ENCODE peak calls at places on chromosomes 2 and 18, in six cellular contexts. Y, O, S, Z, K and F are unnamed samples.

GRCh38 chr2:224401641-224402342 is at the start of gene FAM124B:
- DNase-seq in Y (peak; percentile 36), O (no peak), S (no peak), Z (peak; percentile 36), K (peak; percentile 86), F (no peak)

GRCh38 chr2:1813371-1813770 is 69.1 kb upstream of the PXDN start:
- DNase-seq in Y (no peak), O (no peak), S (no peak), Z (no peak), K (no peak), F (no peak)

GRCh38 chr2:193793914-193794313 is 1599.2 kb upstream of the TMEFF2 start:
- DNase-seq in Y (no peak), O (no peak), S (no peak), Z (no peak), K (no peak), F (no peak)

GRCh38 chr18:78984941-78985784 is 5.5 kb downstream of the SALL3 start:
- DNase-seq in Y (no peak), O (peak; percentile 28), S (peak; percentile 51), Z (no peak), K (no peak), F (no peak)

GRCh38 chr2:16441431-16441830 is 224.2 kb downstream of the CYRIA start:
- DNase-seq in Y (no peak), O (no peak), S (no peak), Z (no peak), K (no peak), F (no peak)

GRCh38 chr2:10658041-10658913 is 31.5 kb downstream of the NOL10 start:
- DNase-seq in Y (no peak), O (no peak), S (no peak), Z (no peak), K (no peak), F (no peak)

GRCh38 chr2:11812466-11813100 is 66.2 kb downstream of the LPIN1 start:
- DNase-seq in Y (no peak), O (no peak), S (no peak), Z (no peak), K (no peak), F (no peak)

GRCh38 chr2:11481789-11482472 is 16.0 kb upstream of the E2F6 start:
- DNase-seq in Y (no peak), O (no peak), S (no peak), Z (no peak), K (no peak), F (peak; percentile 66)

GRCh38 chr2:28539095-28539494 is 43.2 kb downstream of the PLB1 start:
- DNase-seq in Y (no peak), O (no peak), S (no peak), Z (no peak), K (no peak), F (no peak)

GRCh38 chr18:11880586-11881304 is 27.4 kb downstream of the MPPE1 start:
- DNase-seq in Y (no peak), O (no peak), S (no peak), Z (peak; percentile 46), K (no peak), F (no peak)

GRCh38 chr18:51153659-51154371 is 43.7 kb downstream of the MEX3C start:
- DNase-seq in Y (no peak), O (no peak), S (no peak), Z (no peak), K (no peak), F (no peak)

GRCh38 chr2:33670392-33670937 is 71.4 kb upstream of the FAM98A start:
- DNase-seq in Y (no peak), O (peak; percentile 47), S (no peak), Z (no peak), K (no peak), F (no peak)

GRCh38 chr2:134234535-134234934 is 19.3 kb upstream of the MGAT5 start:
- DNase-seq in Y (peak; percentile 76), O (no peak), S (no peak), Z (no peak), K (no peak), F (no peak)

GRCh38 chr2:62661263-62661635 is 44.3 kb upstream of the EHBP1 start:
- DNase-seq in Y (no peak), O (no peak), S (no peak), Z (no peak), K (no peak), F (no peak)

GRCh38 chr2:61151434-61151833 is 10.6 kb upstream of the C2orf74 start:
- DNase-seq in Y (no peak), O (peak; percentile 26), S (no peak), Z (no peak), K (no peak), F (no peak)

GRCh38 chr2:66702251-66702745 is 267.4 kb downstream of the MEIS1 start:
- DNase-seq in Y (no peak), O (no peak), S (no peak), Z (no peak), K (no peak), F (no peak)

GRCh38 chr2:231613054-231613654 is 20.5 kb downstream of the TEX44 start:
- DNase-seq in Y (no peak), O (no peak), S (no peak), Z (no peak), K (peak; percentile 83), F (peak; percentile 52)

GRCh38 chr2:122514451-122514996 is 759.1 kb downstream of the TSN start:
- DNase-seq in Y (no peak), O (no peak), S (no peak), Z (no peak), K (no peak), F (no peak)

GRCh38 chr18:59517446-59518171 is 158.5 kb upstream of the LMAN1 start:
- DNase-seq in Y (no peak), O (no peak), S (no peak), Z (no peak), K (no peak), F (no peak)

GRCh38 chr2:240840435-240841060 is 20.5 kb upstream of the KIF1A start:
- DNase-seq in Y (peak; percentile 60), O (peak; percentile 80), S (peak; percentile 46), Z (peak; percentile 49), K (no peak), F (peak; percentile 56)

GRCh38 chr2:118849226-118850170 is 2.0 kb upstream of the EN1 start:
- DNase-seq in Y (no peak), O (no peak), S (no peak), Z (no peak), K (no peak), F (no peak)

GRCh38 chr2:205403244-205403845 is 279.0 kb upstream of the NRP2 start:
- DNase-seq in Y (no peak), O (no peak), S (no peak), Z (no peak), K (no peak), F (no peak)

GRCh38 chr18:79048245-79048632 is 21.0 kb upstream of the ATP9B start:
- DNase-seq in Y (no peak), O (no peak), S (no peak), Z (no peak), K (no peak), F (no peak)

GRCh38 chr2:219350938-219351280 is 18.4 kb upstream of the RESP18 start:
- DNase-seq in Y (no peak), O (no peak), S (no peak), Z (no peak), K (no peak), F (no peak)
- TF ChIP-seq EP300 in Y (no peak), O (no peak), S (no peak), Z (no peak), K (no peak), F (no peak)

DNA sequence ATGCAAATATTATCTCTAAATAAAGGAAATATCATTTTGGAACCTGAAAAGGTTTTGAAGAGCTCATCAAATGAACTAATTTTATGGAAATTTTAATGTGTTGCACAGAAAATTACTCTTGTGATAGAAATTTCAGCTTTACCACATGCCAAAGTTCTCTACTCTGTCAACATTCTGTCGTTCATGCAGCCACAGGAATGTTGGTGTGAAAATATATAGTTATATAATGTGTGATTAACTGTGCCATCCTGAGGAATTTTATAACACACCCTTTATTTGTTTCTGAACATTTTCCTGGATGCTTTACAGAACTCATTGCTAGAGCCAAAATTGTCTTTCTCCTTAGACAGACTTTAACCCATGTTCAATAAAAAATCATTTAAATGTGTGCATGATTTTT is 202.5 kb upstream of the SLC8A1 start:
- DNase-seq in Y (no peak), O (no peak), S (no peak), Z (no peak), K (no peak), F (no peak)
- TF ChIP-seq CTCF in Y (no peak), O (no peak), S (no peak), Z (no peak), K (no peak), F (no peak)

GRCh38 chr18:48949606-48950535 is 894 bp downstream of the SMAD7 start:
- DNase-seq in Y (peak; percentile 55), O (peak; percentile 62), S (no peak), Z (peak; percentile 33), K (no peak), F (peak; percentile 64)

GRCh38 chr18:48947583-48947982 is 3.2 kb downstream of the SMAD7 start:
- DNase-seq in Y (peak; percentile 48), O (no peak), S (no peak), Z (no peak), K (no peak), F (no peak)

GRCh38 chr18:48950536-48951447 is at the start of gene SMAD7:
- DNase-seq in Y (peak; percentile 40), O (no peak), S (no peak), Z (peak; percentile 26), K (no peak), F (no peak)

GRCh38 chr18:48948112-48949050 is 2.4 kb downstream of the SMAD7 start:
- DNase-seq in Y (peak; percentile 77), O (no peak), S (no peak), Z (peak; percentile 25), K (peak; percentile 87), F (peak; percentile 53)

DNA sequence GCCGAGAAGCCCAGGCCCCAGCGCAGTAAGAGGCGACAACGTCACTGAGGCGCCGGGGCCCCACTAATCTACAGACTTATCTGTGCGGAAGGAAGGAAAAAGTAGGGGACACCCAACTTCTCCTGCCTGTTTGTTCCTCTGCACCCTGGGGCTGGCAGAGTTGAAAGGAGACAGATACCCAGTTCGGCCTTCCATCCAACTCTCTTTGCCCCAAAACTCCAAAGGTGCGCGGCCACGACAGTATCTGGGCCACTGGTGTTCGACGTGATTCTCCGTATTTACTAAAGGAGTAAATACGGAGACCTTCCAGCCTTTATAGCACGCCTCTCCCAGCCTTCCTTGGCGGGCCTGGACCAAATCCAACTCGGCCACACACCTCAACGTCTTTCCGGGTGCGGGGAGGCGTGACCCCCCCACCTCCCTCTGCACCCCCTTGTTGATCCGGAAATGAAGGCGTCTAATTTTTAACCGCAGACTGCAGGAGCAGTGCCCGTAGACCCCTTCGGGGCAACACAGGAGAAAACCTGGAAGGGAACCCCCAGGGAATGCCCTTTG is 1.6 kb downstream of the SMAD7 start:
- DNase-seq in Y (peak; percentile 69), O (no peak), S (no peak), Z (no peak), K (peak; percentile 73), F (peak; percentile 67)
- TF ChIP-seq POLR2A in Y (no peak), O (no peak), S (no peak), Z (no peak), K (no peak), F (no peak)

GRCh38 chr18:54224379-54225014 is at the start of gene MBD2:
- DNase-seq in Y (peak; percentile 95), O (peak; percentile 92), S (peak; percentile 89), Z (peak; percentile 89), K (peak; percentile 97), F (peak; percentile 93)
- TF ChIP-seq EP300 in Y (no peak), O (no peak), S (no peak), Z (no peak), K (no peak), F (no peak)